ENCODE peak calls at places on chromosome 10, in ten cellular contexts. W is HS-5, R is NB4, D is cardiac muscle cell, A is SK-N-DZ, Y is midbrain, E is GM13977, B is occipital lobe, O is epithelial cell of prostate, K is neural progenitor cell. I is an unnamed sample.
A peak's percentile ranks its signal among the peaks of the same experiment; 100 is the strongest.

GRCh38 chr10:28686835-28687682 is 9.7 kb downstream of the BAMBI start:
- DNase-seq in Y (no peak), D (no peak), R (no peak), B (no peak), E (no peak), O (no peak), W (no peak), K (peak; percentile 20), A (no peak), I (no peak)

GRCh38 chr10:456486-456885 is 233.0 kb downstream of the DIP2C start:
- DNase-seq in B (no peak), A (no peak), Y (no peak), E (no peak), K (no peak), O (no peak), D (no peak), R (no peak), W (no peak), I (no peak)

GRCh38 chr10:74754397-74754796 is 72.0 kb upstream of the KAT6B start:
- DNase-seq in A (no peak), K (no peak), B (no peak), W (no peak), D (no peak), E (no peak), Y (no peak), R (no peak), O (no peak), I (no peak)

GRCh38 chr10:89207801-89208551 is 859 bp upstream of the CH25H start:
- DNase-seq in K (peak; percentile 65), Y (peak; percentile 48), D (peak; percentile 25), W (no peak), R (peak; percentile 43), E (peak; percentile 24), A (no peak), O (no peak), B (no peak), I (peak; percentile 48)

GRCh38 chr10:18700555-18700850 is 41.3 kb downstream of the ARL5B start:
- DNase-seq in W (no peak), E (no peak), O (no peak), R (peak; percentile 32), B (no peak), K (no peak), A (no peak), Y (no peak), D (no peak), I (no peak)

GRCh38 chr10:15416034-15416433 is 44.9 kb upstream of the FAM171A1 start:
- DNase-seq in Y (no peak), A (no peak), R (no peak), O (no peak), B (no peak), E (no peak), W (no peak), D (no peak), K (no peak), I (no peak)

GRCh38 chr10:78512205-78512550 is 478.5 kb downstream of the RPS24 start:
- DNase-seq in W (no peak), K (no peak), R (no peak), O (no peak), D (no peak), Y (no peak), B (no peak), E (no peak), A (no peak), I (no peak)

GRCh38 chr10:112519129-112519761 is 72.2 kb downstream of the VTI1A start:
- DNase-seq in R (no peak), O (peak; percentile 37), K (no peak), W (no peak), B (no peak), Y (no peak), A (no peak), E (peak; percentile 12), D (no peak), I (no peak)

GRCh38 chr10:17001297-17001744 is 128.3 kb downstream of the CUBN start:
- DNase-seq in O (no peak), E (no peak), D (no peak), A (no peak), K (no peak), W (no peak), Y (no peak), R (no peak), B (no peak), I (no peak)

GRCh38 chr10:62938672-62939071 is 122.5 kb upstream of the EGR2 start:
- DNase-seq in B (no peak), O (no peak), R (no peak), A (no peak), K (no peak), E (no peak), D (no peak), W (no peak), Y (no peak), I (no peak)

GRCh38 chr10:73653701-73654100 is 2.1 kb downstream of the SYNPO2L start:
- DNase-seq in A (no peak), K (peak; percentile 29), Y (no peak), O (no peak), B (no peak), R (peak; percentile 88), E (no peak), D (peak; percentile 69), W (no peak), I (peak; percentile 67)

GRCh38 chr10:110268442-110268841 is 36.3 kb downstream of the SMNDC1 start:
- DNase-seq in D (peak; percentile 29), B (no peak), E (no peak), K (no peak), W (no peak), A (no peak), O (no peak), Y (peak; percentile 15), R (no peak), I (no peak)

GRCh38 chr10:23493711-23494110 is 54.8 kb downstream of the OTUD1 start:
- DNase-seq in R (no peak), A (no peak), K (no peak), B (no peak), D (no peak), O (no peak), Y (no peak), W (no peak), E (no peak), I (no peak)

GRCh38 chr10:96324447-96324846 is 20.2 kb downstream of the DNTT start:
- DNase-seq in O (no peak), D (no peak), B (no peak), Y (no peak), E (no peak), W (no peak), R (no peak), A (no peak), K (no peak), I (no peak)

GRCh38 chr10:43076876-43077420 is at the start of gene RET:
- DNase-seq in D (peak; percentile 44), E (peak; percentile 76), W (no peak), K (peak; percentile 84), R (peak; percentile 78), Y (no peak), O (no peak), A (peak; percentile 52), B (peak; percentile 37), I (peak; percentile 57)

GRCh38 chr10:43350139-43350538 is 21.3 kb upstream of the FXYD4 start:
- DNase-seq in W (no peak), K (no peak), E (no peak), A (peak; percentile 78), R (no peak), B (no peak), D (peak; percentile 48), Y (no peak), O (no peak), I (no peak)

GRCh38 chr10:96511044-96511945 is 2.4 kb downstream of the TLL2 start:
- DNase-seq in K (peak; percentile 79), W (no peak), A (peak; percentile 63), R (peak; percentile 55), O (no peak), B (no peak), D (peak; percentile 60), E (peak; percentile 63), Y (no peak), I (peak; percentile 74)

GRCh38 chr10:63628526-63629362 is 107.5 kb downstream of the REEP3 start:
- DNase-seq in B (peak; percentile 33), E (peak; percentile 66), A (peak; percentile 84), O (no peak), D (peak; percentile 98), R (peak; percentile 94), K (peak; percentile 77), W (no peak), Y (peak; percentile 80), I (peak; percentile 56)

GRCh38 chr10:110357252-110357780 is 52.6 kb upstream of the SMNDC1 start:
- DNase-seq in E (peak; percentile 62), W (peak; percentile 89), Y (no peak), B (peak; percentile 28), A (no peak), D (peak; percentile 24), R (no peak), O (no peak), K (no peak), I (peak; percentile 75)

GRCh38 chr10:132606031-132606491 is 68.5 kb downstream of the INPP5A start:
- DNase-seq in B (no peak), R (no peak), K (no peak), E (no peak), W (no peak), D (no peak), Y (no peak), O (no peak), A (no peak), I (no peak)

GRCh38 chr10:110803830-110804338 is 67.8 kb upstream of the PDCD4 start:
- DNase-seq in W (no peak), A (peak; percentile 81), R (peak; percentile 65), K (peak; percentile 75), Y (peak; percentile 65), O (no peak), D (peak; percentile 53), B (no peak), E (peak; percentile 61), I (peak; percentile 56)

GRCh38 chr10:68550747-68551411 is 9.3 kb upstream of the TET1 start:
- DNase-seq in Y (peak; percentile 63), E (peak; percentile 75), K (peak; percentile 87), B (no peak), O (peak; percentile 12), A (peak; percentile 85), D (peak; percentile 77), W (no peak), R (peak; percentile 85), I (peak; percentile 76)

I was measured in GM13976.